ENCODE peak calls at places on chromosomes 6 and 20, in five cellular contexts. One of them, this sample, is unnamed.

GRCh38 chr6:169917153-169917552 is 165.7 kb downstream of the ERMARD start:
- DNase-seq in RWPE2: no peak
- DNase-seq in pancreas: no peak
- DNase-seq in HCT116: no peak
- DNase-seq in OCI-LY7: no peak
- DNase-seq in this sample: no peak

GRCh38 chr6:135085700-135086413 is 31.2 kb upstream of the HBS1L start:
- DNase-seq in RWPE2: no peak
- DNase-seq in pancreas: no peak
- DNase-seq in HCT116: no peak
- DNase-seq in OCI-LY7: no peak
- DNase-seq in this sample: no peak

GRCh38 chr20:54063998-54064676 is 6.3 kb downstream of the BCAS1 start:
- DNase-seq in RWPE2: no peak
- DNase-seq in pancreas: no peak
- DNase-seq in HCT116: no peak
- DNase-seq in OCI-LY7: no peak
- DNase-seq in this sample: no peak

GRCh38 chr20:61882716-61883615 is 182.7 kb downstream of the TAF4 start:
- DNase-seq in RWPE2: no peak
- DNase-seq in pancreas: peak; percentile 4
- DNase-seq in HCT116: no peak
- DNase-seq in OCI-LY7: no peak
- DNase-seq in this sample: no peak

GRCh38 chr6:15588966-15589634 is 73.7 kb downstream of the DTNBP1 start:
- DNase-seq in RWPE2: no peak
- DNase-seq in pancreas: no peak
- DNase-seq in HCT116: no peak
- DNase-seq in OCI-LY7: no peak
- DNase-seq in this sample: peak; percentile 58

GRCh38 chr20:57440678-57441509 is 49.7 kb downstream of the RBM38 start:
- DNase-seq in RWPE2: peak; percentile 86
- DNase-seq in pancreas: peak; percentile 89
- DNase-seq in HCT116: no peak
- DNase-seq in OCI-LY7: no peak
- DNase-seq in this sample: no peak

GRCh38 chr6:15427360-15428070 is 181.6 kb downstream of the JARID2 start:
- DNase-seq in RWPE2: no peak
- DNase-seq in pancreas: no peak
- DNase-seq in HCT116: no peak
- DNase-seq in OCI-LY7: peak; percentile 44
- DNase-seq in this sample: peak; percentile 75

GRCh38 chr6:128882991-128883571 is at the start of gene LAMA2:
- DNase-seq in RWPE2: no peak
- DNase-seq in pancreas: peak; percentile 46
- DNase-seq in HCT116: no peak
- DNase-seq in OCI-LY7: no peak
- DNase-seq in this sample: peak; percentile 85

GRCh38 chr6:13273931-13274706 is 54.2 kb downstream of the TBC1D7 start:
- DNase-seq in RWPE2: no peak
- DNase-seq in pancreas: no peak
- DNase-seq in HCT116: no peak
- DNase-seq in OCI-LY7: no peak
- DNase-seq in this sample: no peak

GRCh38 chr6:46985943-46986342 is 56.2 kb downstream of the ADGRF1 start:
- DNase-seq in RWPE2: no peak
- DNase-seq in pancreas: no peak
- DNase-seq in HCT116: no peak
- DNase-seq in OCI-LY7: no peak
- DNase-seq in this sample: peak; percentile 35

GRCh38 chr20:35669681-35670080 is 5.0 kb upstream of the CPNE1 start:
- DNase-seq in RWPE2: peak; percentile 46
- DNase-seq in pancreas: no peak
- DNase-seq in HCT116: no peak
- DNase-seq in OCI-LY7: no peak
- DNase-seq in this sample: no peak

GRCh38 chr20:32602273-32602672 is 17.1 kb upstream of the NOL4L start:
- DNase-seq in RWPE2: peak; percentile 78
- DNase-seq in pancreas: no peak
- DNase-seq in HCT116: no peak
- DNase-seq in OCI-LY7: no peak
- DNase-seq in this sample: no peak

GRCh38 chr6:40899684-40900155 is 139.3 kb downstream of the UNC5CL start:
- DNase-seq in RWPE2: no peak
- DNase-seq in pancreas: no peak
- DNase-seq in HCT116: no peak
- DNase-seq in OCI-LY7: no peak
- DNase-seq in this sample: no peak

GRCh38 chr6:110357696-110358535 is at the start of gene METTL24:
- DNase-seq in RWPE2: no peak
- DNase-seq in pancreas: peak; percentile 55
- DNase-seq in HCT116: no peak
- DNase-seq in OCI-LY7: no peak
- DNase-seq in this sample: no peak
- H3K4me3 ChIP-seq in RWPE2: peak within 1 kb of the TSS; percentile 12
- H3K4me3 ChIP-seq in pancreas: peak within 1 kb of the TSS; percentile 59
- H3K4me3 ChIP-seq in HCT116: no peak within 1 kb of the TSS
- H3K4me3 ChIP-seq in OCI-LY7: no peak within 1 kb of the TSS
- H3K4me3 ChIP-seq in this sample: peak within 1 kb of the TSS; percentile 49

DNA sequence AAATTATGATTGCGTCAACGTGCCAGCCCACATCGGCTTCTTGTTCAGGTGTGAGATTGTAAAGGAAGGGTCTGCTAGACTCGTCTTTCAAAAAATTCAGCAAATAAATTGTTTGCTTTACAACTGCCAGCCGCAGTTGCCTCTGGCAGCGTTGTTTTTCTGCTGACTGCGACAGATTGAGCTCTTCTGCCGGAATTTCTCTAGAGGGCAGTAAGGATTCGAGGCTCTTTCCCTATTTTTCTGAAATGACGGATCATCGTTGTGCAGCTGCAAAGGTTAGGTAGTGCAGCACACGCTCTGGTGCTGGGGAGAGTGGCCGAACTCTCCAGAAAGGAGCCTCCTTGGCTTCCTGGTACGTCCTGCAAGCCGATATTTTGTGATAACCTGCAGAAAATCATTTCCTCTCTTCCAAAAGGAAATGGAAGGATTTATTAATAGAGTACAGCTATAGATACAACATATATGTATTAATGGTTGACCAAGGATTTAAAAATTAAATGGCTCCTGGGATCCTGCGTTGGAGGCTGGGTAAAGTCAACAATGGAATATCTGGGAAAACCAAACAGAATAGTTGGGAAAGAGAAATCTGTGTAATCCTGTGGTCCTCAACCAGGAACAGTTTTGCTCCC is 121.9 kb upstream of the ZFP64 start:
- DNase-seq in RWPE2: no peak
- DNase-seq in pancreas: no peak
- DNase-seq in HCT116: peak; percentile 7
- DNase-seq in OCI-LY7: no peak
- DNase-seq in this sample: peak; percentile 59
- TF ChIP-seq CTCF in RWPE2: peak; percentile 98
- TF ChIP-seq CTCF in pancreas: no peak
- TF ChIP-seq CTCF in HCT116: peak; percentile 23
- TF ChIP-seq CTCF in OCI-LY7: no peak
- TF ChIP-seq CTCF in this sample: peak; percentile 67

GRCh38 chr6:27776504-27776903 is 135.7 kb downstream of the OR2B2 start:
- DNase-seq in RWPE2: no peak
- DNase-seq in pancreas: no peak
- DNase-seq in HCT116: no peak
- DNase-seq in OCI-LY7: no peak
- DNase-seq in this sample: no peak
- H3K4me3 ChIP-seq in RWPE2: no peak overlapping the region
- H3K4me3 ChIP-seq in pancreas: no peak overlapping the region
- H3K4me3 ChIP-seq in HCT116: no peak overlapping the region
- H3K4me3 ChIP-seq in OCI-LY7: no peak overlapping the region
- H3K4me3 ChIP-seq in this sample: no peak overlapping the region

DNA sequence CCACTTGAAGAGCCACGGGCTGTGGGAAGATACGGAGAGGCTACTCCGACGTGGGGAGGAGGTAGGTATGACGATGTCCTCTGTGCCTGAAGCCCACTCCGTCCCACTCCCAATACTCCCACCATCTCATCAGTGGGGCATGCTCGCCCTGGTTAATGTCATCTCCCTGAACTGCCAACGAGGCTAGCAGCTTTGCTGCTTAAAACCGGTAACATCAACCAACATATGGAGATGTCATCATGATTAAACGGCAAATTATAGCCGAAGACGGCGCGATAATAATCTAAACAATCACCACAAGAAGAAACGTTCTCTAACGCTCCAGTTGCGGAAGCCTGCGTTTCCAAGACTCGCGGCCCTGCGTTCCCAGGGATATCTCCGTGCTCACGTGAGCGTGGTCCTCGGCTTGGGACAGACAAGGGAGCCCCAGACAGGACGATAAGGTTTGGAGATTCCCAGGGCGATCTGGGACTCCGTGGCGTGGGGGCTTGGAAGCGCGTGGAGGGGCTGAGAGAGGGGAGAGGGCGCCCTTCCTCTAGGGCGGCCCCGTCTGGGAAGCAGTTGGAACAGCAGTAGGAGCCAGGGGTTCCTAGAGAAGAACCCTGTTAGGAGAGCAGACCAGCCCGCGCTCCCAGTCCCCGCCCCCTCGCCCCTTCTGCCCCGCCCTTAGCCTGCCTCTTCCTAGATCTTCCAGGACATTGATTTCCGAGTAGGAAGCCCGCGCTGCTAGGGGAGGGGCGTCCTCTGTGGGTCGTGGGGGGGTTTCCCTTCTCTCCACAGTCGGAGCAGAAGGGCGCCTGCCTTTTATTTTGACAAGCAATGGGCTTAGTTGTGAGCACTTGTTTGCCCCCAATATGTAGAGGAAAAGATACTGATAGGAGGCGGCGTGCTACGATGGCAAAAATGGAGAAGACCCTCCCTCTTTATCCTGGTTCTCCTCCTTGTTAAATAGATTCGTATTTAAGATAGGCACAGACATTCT is 10.7 kb downstream of the NRN1 start:
- DNase-seq in RWPE2: no peak
- DNase-seq in pancreas: no peak
- DNase-seq in HCT116: no peak
- DNase-seq in OCI-LY7: no peak
- DNase-seq in this sample: no peak
- TF ChIP-seq CTCF in RWPE2: peak; percentile 32
- TF ChIP-seq CTCF in pancreas: no peak
- TF ChIP-seq CTCF in HCT116: no peak
- TF ChIP-seq CTCF in OCI-LY7: no peak
- TF ChIP-seq CTCF in this sample: peak; percentile 30

GRCh38 chr20:31430568-31431095 is 9.8 kb upstream of the DEFB123 start:
- DNase-seq in RWPE2: no peak
- DNase-seq in pancreas: no peak
- DNase-seq in HCT116: no peak
- DNase-seq in OCI-LY7: no peak
- DNase-seq in this sample: no peak
- H3K4me3 ChIP-seq in RWPE2: no peak overlapping the region
- H3K4me3 ChIP-seq in pancreas: no peak overlapping the region
- H3K4me3 ChIP-seq in HCT116: no peak overlapping the region
- H3K4me3 ChIP-seq in OCI-LY7: no peak overlapping the region
- H3K4me3 ChIP-seq in this sample: no peak overlapping the region

GRCh38 chr6:104789770-104790190 is 69.9 kb downstream of the HACE1 start:
- DNase-seq in RWPE2: no peak
- DNase-seq in pancreas: no peak
- DNase-seq in HCT116: peak; percentile 50
- DNase-seq in OCI-LY7: peak; percentile 48
- DNase-seq in this sample: peak; percentile 85
- TF ChIP-seq CTCF in RWPE2: peak; percentile 70
- TF ChIP-seq CTCF in pancreas: no peak
- TF ChIP-seq CTCF in HCT116: peak; percentile 49
- TF ChIP-seq CTCF in OCI-LY7: peak; percentile 85
- TF ChIP-seq CTCF in this sample: no peak

This sample was measured in choroid plexus epithelial cell.